ENCODE peak calls at places on chromosomes 12 and 14, in six cellular contexts. V is SK-MEL-5; S is naive thymus-derived CD4-positive, alpha-beta T cell; J is substantia nigra; A is natural killer cell; R is activated CD4-positive, CD25-positive, alpha-beta regulatory T cell. N is an unnamed sample.

GRCh38 chr12:16586350-16587109 is 19.4 kb downstream of the LMO3 start:
- DNase-seq in R (no peak), A (no peak), V (no peak), J (no peak), S (no peak), N (no peak)

GRCh38 chr12:41724216-41724615 is 420.5 kb downstream of the GXYLT1 start:
- DNase-seq in J (no peak), R (no peak), A (no peak), V (peak; percentile 16), S (no peak), N (no peak)

GRCh38 chr12:122523846-122524718 is 2.7 kb downstream of the RSRC2 start:
- DNase-seq in V (no peak), S (no peak), R (no peak), J (no peak), A (no peak), N (no peak)

GRCh38 chr14:90880282-90880681 is 64.1 kb upstream of the TTC7B start:
- DNase-seq in V (no peak), A (no peak), S (no peak), R (no peak), J (no peak), N (no peak)

GRCh38 chr12:54216580-54217308 is 28.0 kb upstream of the SMUG1 start:
- DNase-seq in A (peak; percentile 49), J (peak; percentile 48), R (peak; percentile 22), S (peak; percentile 79), V (peak; percentile 91), N (peak; percentile 90)

GRCh38 chr14:35403085-35403396 is 1.5 kb downstream of the NFKBIA start:
- DNase-seq in A (peak; percentile 35), S (no peak), V (no peak), J (no peak), R (peak; percentile 32), N (no peak)

GRCh38 chr12:131610891-131611290 is 100.0 kb upstream of the SFSWAP start:
- DNase-seq in V (no peak), S (no peak), J (no peak), R (no peak), A (no peak), N (no peak)

GRCh38 chr14:99627510-99628381 is 17.2 kb upstream of the HHIPL1 start:
- DNase-seq in S (no peak), J (no peak), A (no peak), V (no peak), R (no peak), N (no peak)

GRCh38 chr14:95495093-95495492 is 21.4 kb downstream of the SYNE3 start:
- DNase-seq in R (no peak), J (no peak), V (no peak), A (no peak), S (no peak), N (no peak)

GRCh38 chr12:54338682-54339296 is 13.9 kb downstream of the COPZ1 start:
- DNase-seq in R (no peak), S (no peak), V (no peak), J (no peak), A (no peak), N (no peak)

GRCh38 chr12:20376984-20377383 is 8.6 kb downstream of the PDE3A start:
- DNase-seq in R (no peak), S (no peak), J (no peak), A (no peak), V (peak; percentile 61), N (no peak)

GRCh38 chr12:20421338-20421890 is 53.1 kb downstream of the PDE3A start:
- DNase-seq in R (no peak), V (no peak), S (no peak), J (no peak), A (no peak), N (no peak)

GRCh38 chr12:24931666-24932405 is 17.1 kb downstream of the BCAT1 start:
- DNase-seq in R (no peak), S (no peak), V (no peak), A (no peak), J (peak; percentile 6), N (no peak)

GRCh38 chr14:56886471-56887062 is 76.3 kb upstream of the OTX2 start:
- DNase-seq in J (no peak), S (no peak), R (no peak), A (no peak), V (no peak), N (no peak)

GRCh38 chr12:94644141-94644575 is 6.2 kb downstream of the TMCC3 start:
- DNase-seq in J (peak; percentile 19), A (peak; percentile 31), V (no peak), R (no peak), S (no peak), N (no peak)

GRCh38 chr12:6958609-6959375 is 7.6 kb downstream of the PTPN6 start:
- DNase-seq in S (peak; percentile 82), R (peak; percentile 41), V (no peak), A (peak; percentile 76), J (no peak), N (no peak)

GRCh38 chr12:47032644-47033043 is 46.8 kb upstream of the PCED1B start:
- DNase-seq in J (no peak), A (no peak), R (no peak), V (peak; percentile 71), S (peak; percentile 67), N (no peak)

GRCh38 chr12:100706029-100706428 is 88.5 kb upstream of the ANO4 start:
- DNase-seq in S (no peak), A (no peak), J (no peak), R (no peak), V (no peak), N (no peak)

GRCh38 chr12:115140981-115141380 is 457.0 kb upstream of the TBX3 start:
- DNase-seq in J (no peak), R (no peak), A (no peak), V (no peak), S (no peak), N (no peak)

GRCh38 chr12:69476276-69477017 is 6.3 kb downstream of the FRS2 start:
- DNase-seq in R (no peak), J (no peak), V (no peak), S (no peak), A (no peak), N (peak; percentile 7)

GRCh38 chr12:20631711-20632110 is 63.4 kb upstream of the SLCO1C1 start:
- DNase-seq in R (no peak), S (no peak), V (peak; percentile 77), A (no peak), J (no peak), N (no peak)

GRCh38 chr12:1605129-1606020 is 11.0 kb upstream of the FBXL14 start:
- DNase-seq in R (no peak), A (peak; percentile 45), S (peak; percentile 68), J (peak; percentile 63), V (peak; percentile 89), N (peak; percentile 72)

GRCh38 chr14:96260341-96260821 is 4.4 kb downstream of the BDKRB1 start:
- DNase-seq in S (no peak), V (no peak), A (no peak), R (no peak), J (no peak), N (no peak)

GRCh38 chr12:47576256-47576655 is 129.6 kb downstream of the RPAP3 start:
- DNase-seq in S (no peak), R (no peak), A (no peak), J (no peak), V (no peak), N (peak; percentile 88)

GRCh38 chr14:81062816-81063215 is 107.4 kb downstream of the TSHR start:
- DNase-seq in J (no peak), S (no peak), R (no peak), V (peak; percentile 69), A (no peak), N (no peak)

GRCh38 chr12:113120670-113121370 is 14.7 kb downstream of the RASAL1 start:
- DNase-seq in J (no peak), S (no peak), A (no peak), V (peak; percentile 67), R (no peak), N (no peak)

GRCh38 chr12:38541849-38542248 is 225.3 kb downstream of the ALG10B start:
- DNase-seq in J (no peak), S (no peak), A (no peak), R (no peak), V (no peak), N (no peak)

GRCh38 chr12:26636710-26637328 is 196.2 kb downstream of the ITPR2 start:
- DNase-seq in S (no peak), J (no peak), R (no peak), V (no peak), A (no peak), N (no peak)

GRCh38 chr12:47023311-47023710 is 56.1 kb upstream of the PCED1B start:
- DNase-seq in A (no peak), J (no peak), V (no peak), S (no peak), R (no peak), N (no peak)

GRCh38 chr12:54389139-54389508 is 4.6 kb upstream of the ZNF385A start:
- DNase-seq in R (no peak), A (no peak), S (no peak), V (no peak), J (no peak), N (no peak)

GRCh38 chr12:118357327-118358007 is 15.2 kb downstream of the TAOK3 start:
- DNase-seq in J (no peak), A (peak; percentile 30), V (peak; percentile 92), R (no peak), S (peak; percentile 63), N (peak; percentile 45)

GRCh38 chr12:54304187-54304810 is 3.5 kb upstream of the NFE2 start:
- DNase-seq in A (peak; percentile 48), S (no peak), V (no peak), R (no peak), J (peak; percentile 5), N (peak; percentile 13)

GRCh38 chr12:108722992-108723766 is 8.1 kb downstream of the CORO1C start:
- DNase-seq in V (no peak), R (no peak), S (no peak), A (no peak), J (no peak), N (peak; percentile 19)

GRCh38 chr14:102655154-102655553 is 62.7 kb downstream of the RCOR1 start:
- DNase-seq in S (no peak), J (no peak), R (no peak), V (no peak), A (no peak), N (no peak)